ENCODE peak calls at places on chromosome 16, in ten cellular contexts. R, A, V, Z, C, I, T, Q, B and G are unnamed samples.

GRCh38 chr16:61900482-61900881 is 135.8 kb downstream of the CDH8 start:
- DNase-seq in C (no peak), I (no peak), Q (no peak), V (no peak), A (no peak), Z (no peak), B (no peak), R (no peak), T (no peak), G (no peak)

GRCh38 chr16:21167360-21167759 is 8.9 kb downstream of the LDAF1 start:
- DNase-seq in C (no peak), I (no peak), T (no peak), A (no peak), B (no peak), Q (no peak), Z (no peak), V (no peak), R (peak), G (no peak)

GRCh38 chr16:84663433-84664101 is 15.3 kb downstream of the KLHL36 start:
- DNase-seq in V (no peak), R (no peak), B (no peak), T (no peak), Q (no peak), Z (peak), C (no peak), I (no peak), A (no peak), G (no peak)

GRCh38 chr16:1713933-1714332 is 7.9 kb downstream of the MAPK8IP3 start:
- DNase-seq in B (no peak), T (no peak), I (no peak), Q (no peak), C (no peak), R (no peak), Z (no peak), V (no peak), A (no peak), G (peak)

GRCh38 chr16:30740364-30741251 is 7.6 kb upstream of the PHKG2 start:
- DNase-seq in Q (no peak), R (no peak), I (peak), B (peak), T (peak), C (no peak), A (peak), V (peak), Z (no peak), G (peak)

GRCh38 chr16:11257131-11257938 is 1.3 kb upstream of the SOCS1 start:
- DNase-seq in I (no peak), V (peak), Z (no peak), R (no peak), C (peak), Q (peak), A (peak), B (peak), T (peak), G (peak)

GRCh38 chr16:72961115-72961832 is 86.7 kb downstream of the ZFHX3 start:
- DNase-seq in A (no peak), I (no peak), Q (no peak), Z (no peak), C (no peak), T (peak), B (no peak), R (no peak), V (peak), G (no peak)

GRCh38 chr16:56202036-56202435 is 10.7 kb downstream of the GNAO1 start:
- DNase-seq in Q (peak), B (peak), Z (no peak), T (no peak), A (no peak), I (no peak), C (no peak), R (no peak), V (no peak), G (no peak)

GRCh38 chr16:85716680-85717038 is 27.9 kb upstream of the GINS2 start:
- DNase-seq in B (no peak), A (no peak), T (peak), R (no peak), C (no peak), Z (no peak), V (no peak), Q (no peak), I (no peak), G (no peak)

GRCh38 chr16:1277016-1277944 is 21.4 kb downstream of the TPSD1 start:
- DNase-seq in Q (no peak), I (peak), V (no peak), Z (no peak), B (no peak), T (no peak), R (no peak), C (no peak), A (no peak), G (no peak)

GRCh38 chr16:50196736-50197135 is 43.6 kb downstream of the TENT4B start:
- DNase-seq in V (no peak), T (no peak), I (no peak), Z (no peak), B (no peak), A (no peak), C (no peak), R (no peak), Q (peak), G (no peak)